ENCODE peak calls at places on chromosomes 16 and 17, in nine cellular contexts. I is PC-3; S is AG09319; C is coronary artery; F is posterior cingulate gyrus; R is activated T-cell treated with anti-CD3 and anti-CD28 coated beads for 24 hours; Z is stimulated activated CD4-positive, alpha-beta T cell treated with anti-CD3 and anti-CD28 coated beads, Interleukin-12 subunit alpha, Interleukin-12 subunit beta, amount 100 ng/mL, for 4 hours; Y is germinal center; P is activated CD4-positive, alpha-beta memory T cell treated with anti-CD3 and anti-CD28 coated beads for 36 hours. N is an unnamed sample.

GRCh38 chr17:32732900-32733299 is 144.0 kb downstream of the MYO1D start:
- DNase-seq in I (no peak), S (no peak), C (no peak), F (peak; percentile 34), R (no peak), Z (no peak), Y (no peak), P (no peak), N (no peak)

GRCh38 chr16:73319747-73320146 is 271.8 kb upstream of the ZFHX3 start:
- DNase-seq in I (no peak), S (no peak), C (no peak), F (no peak), R (no peak), Z (no peak), Y (no peak), P (no peak), N (no peak)

GRCh38 chr16:81910366-81910885 is 100.8 kb downstream of the SDR42E1 start:
- DNase-seq in I (no peak), S (no peak), C (no peak), F (no peak), R (no peak), Z (no peak), Y (no peak), P (no peak), N (no peak)

GRCh38 chr17:43388198-43389021 is 10.4 kb upstream of the ARL4D start:
- DNase-seq in I (peak; percentile 79), S (peak; percentile 87), C (peak; percentile 96), F (peak; percentile 89), R (peak; percentile 84), Z (peak; percentile 86), Y (peak; percentile 88), P (peak; percentile 94), N (peak; percentile 84)

GRCh38 chr17:48031966-48032365 is 5.6 kb downstream of the COPZ2 start:
- DNase-seq in I (no peak), S (no peak), C (no peak), F (no peak), R (no peak), Z (no peak), Y (no peak), P (no peak), N (no peak)

GRCh38 chr17:3914319-3914685 is 2.0 kb downstream of the P2RX1 start:
- DNase-seq in I (no peak), S (no peak), C (no peak), F (no peak), R (no peak), Z (no peak), Y (peak; percentile 87), P (no peak), N (no peak)

GRCh38 chr17:50472286-50472685 is 3.6 kb upstream of the CHAD start:
- DNase-seq in I (no peak), S (no peak), C (no peak), F (no peak), R (no peak), Z (no peak), Y (no peak), P (no peak), N (no peak)

GRCh38 chr17:9170822-9171221 is 149.5 kb downstream of the NTN1 start:
- DNase-seq in I (no peak), S (no peak), C (no peak), F (no peak), R (no peak), Z (no peak), Y (no peak), P (no peak), N (no peak)

GRCh38 chr16:89344846-89345577 is 127.5 kb downstream of the ZNF778 start:
- DNase-seq in I (no peak), S (no peak), C (no peak), F (no peak), R (no peak), Z (no peak), Y (no peak), P (no peak), N (no peak)

GRCh38 chr16:67336646-67337045 is 10.0 kb downstream of the LRRC36 start:
- DNase-seq in I (no peak), S (no peak), C (no peak), F (no peak), R (no peak), Z (no peak), Y (no peak), P (no peak), N (no peak)

GRCh38 chr17:73718912-73719311 is 74.7 kb upstream of the SDK2 start:
- DNase-seq in I (no peak), S (no peak), C (no peak), F (no peak), R (no peak), Z (no peak), Y (no peak), P (no peak), N (peak; percentile 18)

GRCh38 chr16:20681821-20682736 is 15.4 kb downstream of the ACSM1 start:
- DNase-seq in I (no peak), S (no peak), C (no peak), F (no peak), R (no peak), Z (no peak), Y (no peak), P (no peak), N (no peak)

GRCh38 chr17:78113804-78114785 is 14.5 kb downstream of the TMC6 start:
- DNase-seq in I (no peak), S (no peak), C (no peak), F (no peak), R (no peak), Z (no peak), Y (no peak), P (peak; percentile 78), N (no peak)

GRCh38 chr16:18809165-18809564 is 7.8 kb upstream of the ARL6IP1 start:
- DNase-seq in I (no peak), S (no peak), C (no peak), F (no peak), R (no peak), Z (no peak), Y (no peak), P (no peak), N (no peak)

GRCh38 chr17:18224053-18224427 is 1.4 kb upstream of the LLGL1 start:
- DNase-seq in I (no peak), S (no peak), C (no peak), F (no peak), R (no peak), Z (no peak), Y (no peak), P (no peak), N (no peak)

GRCh38 chr17:74758846-74759163 is 10.4 kb downstream of the NHERF1 start:
- DNase-seq in I (peak; percentile 29), S (no peak), C (no peak), F (no peak), R (no peak), Z (no peak), Y (no peak), P (peak; percentile 54), N (no peak)

GRCh38 chr17:31744541-31744951 is 114.5 kb downstream of the COPRS start:
- DNase-seq in I (no peak), S (no peak), C (no peak), F (no peak), R (no peak), Z (no peak), Y (no peak), P (no peak), N (no peak)

GRCh38 chr16:66308096-66308495 is 58.4 kb upstream of the CDH5 start:
- DNase-seq in I (no peak), S (no peak), C (no peak), F (no peak), R (no peak), Z (no peak), Y (no peak), P (no peak), N (no peak)

GRCh38 chr16:4051591-4051990 is 64.7 kb downstream of the ADCY9 start:
- DNase-seq in I (no peak), S (peak; percentile 27), C (no peak), F (no peak), R (no peak), Z (no peak), Y (no peak), P (no peak), N (no peak)

GRCh38 chr16:56189990-56190902 is 1.0 kb upstream of the GNAO1 start:
- DNase-seq in I (no peak), S (no peak), C (no peak), F (no peak), R (no peak), Z (no peak), Y (no peak), P (no peak), N (peak; percentile 41)

GRCh38 chr17:9837551-9838471 is 12.1 kb downstream of the GLP2R start:
- DNase-seq in I (peak; percentile 90), S (peak; percentile 10), C (no peak), F (no peak), R (no peak), Z (no peak), Y (no peak), P (no peak), N (no peak)

GRCh38 chr17:8019161-8019560 is 16.7 kb downstream of the GUCY2D start:
- DNase-seq in I (no peak), S (no peak), C (no peak), F (no peak), R (no peak), Z (no peak), Y (no peak), P (no peak), N (no peak)

GRCh38 chr17:59830846-59831486 is 61.8 kb downstream of the TUBD1 start:
- DNase-seq in I (peak; percentile 31), S (no peak), C (no peak), F (no peak), R (no peak), Z (no peak), Y (no peak), P (peak; percentile 37), N (no peak)

GRCh38 chr17:35046740-35047283 is 16.7 kb downstream of the RFFL start:
- DNase-seq in I (no peak), S (no peak), C (no peak), F (no peak), R (peak; percentile 63), Z (peak; percentile 22), Y (peak; percentile 62), P (peak; percentile 82), N (no peak)

GRCh38 chr17:75595919-75596310 is 8.3 kb downstream of the MYO15B start:
- DNase-seq in I (no peak), S (no peak), C (no peak), F (no peak), R (no peak), Z (no peak), Y (no peak), P (no peak), N (no peak)

GRCh38 chr16:57502048-57502775 is 15.9 kb upstream of the DOK4 start:
- DNase-seq in I (no peak), S (no peak), C (no peak), F (no peak), R (no peak), Z (no peak), Y (no peak), P (no peak), N (no peak)

GRCh38 chr17:66207936-66208335 is 16.0 kb upstream of the CEP112 start:
- DNase-seq in I (no peak), S (no peak), C (no peak), F (no peak), R (no peak), Z (no peak), Y (no peak), P (no peak), N (no peak)

GRCh38 chr17:60887607-60888028 is 210.0 kb downstream of the BCAS3 start:
- DNase-seq in I (peak; percentile 29), S (no peak), C (no peak), F (no peak), R (no peak), Z (no peak), Y (no peak), P (no peak), N (no peak)

GRCh38 chr16:86389566-86390328 is 120.6 kb upstream of the FOXF1 start:
- DNase-seq in I (no peak), S (no peak), C (no peak), F (no peak), R (no peak), Z (no peak), Y (no peak), P (no peak), N (no peak)

N was measured in neural crest cell.